ENCODE peak calls at places on chromosomes 6 and 20, in six cellular contexts. R is cardiac muscle cell, Z is mammary epithelial cell, U is neural crest cell, C is body of pancreas, T is breast epithelium. F is an unnamed sample.
A peak's percentile ranks its signal among the peaks of the same experiment; 100 is the strongest.

GRCh38 chr20:32672982-32673727 is 586 bp downstream of the C20orf203 start:
- DNase-seq in R (no peak), Z (no peak), U (no peak), C (no peak), T (no peak), F (peak; percentile 69)

GRCh38 chr20:39152742-39153141 is 190.6 kb downstream of the DHX35 start:
- DNase-seq in R (no peak), Z (no peak), U (no peak), C (no peak), T (no peak), F (no peak)

GRCh38 chr6:42532038-42532669 is 31.7 kb upstream of the UBR2 start:
- DNase-seq in R (peak; percentile 80), Z (peak; percentile 40), U (no peak), C (peak; percentile 17), T (no peak), F (no peak)

GRCh38 chr20:32896521-32897280 is 38.0 kb downstream of the EFCAB8 start:
- DNase-seq in R (no peak), Z (no peak), U (no peak), C (no peak), T (no peak), F (no peak)

GRCh38 chr6:94272327-94272726 is 853.0 kb upstream of the EPHA7 start:
- DNase-seq in R (no peak), Z (no peak), U (no peak), C (no peak), T (no peak), F (no peak)

GRCh38 chr20:38147166-38147565 is 17.9 kb downstream of the TGM2 start:
- DNase-seq in R (no peak), Z (no peak), U (no peak), C (no peak), T (no peak), F (no peak)

GRCh38 chr6:38933426-38933825 is 115.2 kb upstream of the GLP1R start:
- DNase-seq in R (peak; percentile 21), Z (peak; percentile 32), U (no peak), C (no peak), T (no peak), F (no peak)

GRCh38 chr6:38034269-38034914 is 214.9 kb downstream of the ZFAND3 start:
- DNase-seq in R (peak; percentile 73), Z (no peak), U (no peak), C (no peak), T (no peak), F (no peak)

GRCh38 chr6:133682506-133683290 is 206.2 kb upstream of the TCF21 start:
- DNase-seq in R (no peak), Z (no peak), U (no peak), C (no peak), T (no peak), F (no peak)

GRCh38 chr6:7910298-7910653 is 312 bp downstream of the TXNDC5 start:
- DNase-seq in R (no peak), Z (no peak), U (peak; percentile 5), C (no peak), T (no peak), F (no peak)

GRCh38 chr6:1831030-1831429 is 221.3 kb downstream of the FOXC1 start:
- DNase-seq in R (no peak), Z (no peak), U (no peak), C (no peak), T (no peak), F (no peak)

GRCh38 chr6:52550014-52550575 is 26.8 kb downstream of the TRAM2 start:
- DNase-seq in R (peak; percentile 40), Z (no peak), U (no peak), C (no peak), T (no peak), F (no peak)

GRCh38 chr20:4813839-4814695 is 92.4 kb downstream of the PRND start:
- DNase-seq in R (no peak), Z (no peak), U (no peak), C (no peak), T (no peak), F (no peak)

GRCh38 chr6:5517781-5518180 is 256.5 kb downstream of the FARS2 start:
- DNase-seq in R (no peak), Z (no peak), U (no peak), C (no peak), T (no peak), F (no peak)

GRCh38 chr20:35504751-35505150 is 24.7 kb downstream of the C20orf173 start:
- DNase-seq in R (no peak), Z (no peak), U (no peak), C (no peak), T (no peak), F (no peak)

GRCh38 chr20:38997622-38998021 is 35.5 kb downstream of the DHX35 start:
- DNase-seq in R (no peak), Z (no peak), U (no peak), C (no peak), T (no peak), F (no peak)

GRCh38 chr6:36912583-36912982 is 26.8 kb downstream of the C6orf89 start:
- DNase-seq in R (peak; percentile 72), Z (peak; percentile 98), U (no peak), C (no peak), T (no peak), F (no peak)

GRCh38 chr6:14129572-14129971 is 12.0 kb downstream of the CD83 start:
- DNase-seq in R (peak; percentile 85), Z (peak; percentile 48), U (peak; percentile 30), C (peak; percentile 26), T (no peak), F (peak; percentile 53)
- TF ChIP-seq CTCF in R (peak; percentile 77), Z (peak; percentile 38), U (peak; percentile 70), C (peak; percentile 49), T (peak; percentile 28), F (no peak)

DNA sequence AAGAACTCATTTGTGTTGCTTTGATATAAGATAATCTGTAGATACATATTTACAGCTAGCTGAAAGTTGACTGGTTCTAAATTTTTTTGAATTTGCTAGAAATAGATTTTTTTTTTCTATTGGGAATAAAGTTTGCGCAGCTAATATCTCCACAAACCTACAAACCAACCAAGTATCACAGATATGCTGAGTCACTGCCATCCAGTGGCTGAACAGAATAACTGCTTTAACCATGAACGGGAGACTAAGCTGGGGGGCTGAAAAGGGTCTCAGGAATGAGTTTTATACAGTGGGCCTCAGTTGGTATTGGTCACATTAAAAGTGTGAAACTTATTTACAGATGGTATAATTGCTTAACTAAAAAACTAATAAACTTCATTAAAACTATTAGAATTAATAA is 326.7 kb upstream of the CNR1 start:
- DNase-seq in R (peak; percentile 53), Z (no peak), U (no peak), C (no peak), T (no peak), F (no peak)
- TF ChIP-seq CTCF in R (peak; percentile 52), Z (peak; percentile 18), U (peak; percentile 60), C (no peak), T (no peak), F (peak; percentile 10)

DNA sequence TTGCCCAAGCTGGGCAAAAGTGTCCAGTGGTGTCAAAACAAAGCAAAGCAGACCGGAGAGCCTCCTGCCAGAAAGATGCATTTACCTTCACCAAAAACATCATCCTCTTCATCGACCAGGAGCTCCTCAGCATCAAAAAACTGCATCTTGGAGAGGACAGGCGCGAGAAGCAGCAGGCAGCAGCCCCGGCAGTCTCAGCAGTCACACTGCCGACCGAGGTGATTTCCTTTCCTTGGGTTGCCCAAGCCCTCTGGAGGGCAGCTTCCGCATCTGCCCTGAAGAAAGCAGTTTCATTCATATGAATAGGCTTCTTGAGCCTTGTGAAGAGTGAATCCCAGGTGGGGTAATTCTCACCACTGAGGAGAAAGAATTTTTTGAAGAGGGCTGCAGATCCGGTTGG is at the start of gene RIPOR2:
- DNase-seq in R (no peak), Z (no peak), U (peak; percentile 12), C (no peak), T (no peak), F (peak; percentile 84)
- TF ChIP-seq CTCF in R (peak; percentile 7), Z (no peak), U (no peak), C (no peak), T (no peak), F (no peak)

DNA sequence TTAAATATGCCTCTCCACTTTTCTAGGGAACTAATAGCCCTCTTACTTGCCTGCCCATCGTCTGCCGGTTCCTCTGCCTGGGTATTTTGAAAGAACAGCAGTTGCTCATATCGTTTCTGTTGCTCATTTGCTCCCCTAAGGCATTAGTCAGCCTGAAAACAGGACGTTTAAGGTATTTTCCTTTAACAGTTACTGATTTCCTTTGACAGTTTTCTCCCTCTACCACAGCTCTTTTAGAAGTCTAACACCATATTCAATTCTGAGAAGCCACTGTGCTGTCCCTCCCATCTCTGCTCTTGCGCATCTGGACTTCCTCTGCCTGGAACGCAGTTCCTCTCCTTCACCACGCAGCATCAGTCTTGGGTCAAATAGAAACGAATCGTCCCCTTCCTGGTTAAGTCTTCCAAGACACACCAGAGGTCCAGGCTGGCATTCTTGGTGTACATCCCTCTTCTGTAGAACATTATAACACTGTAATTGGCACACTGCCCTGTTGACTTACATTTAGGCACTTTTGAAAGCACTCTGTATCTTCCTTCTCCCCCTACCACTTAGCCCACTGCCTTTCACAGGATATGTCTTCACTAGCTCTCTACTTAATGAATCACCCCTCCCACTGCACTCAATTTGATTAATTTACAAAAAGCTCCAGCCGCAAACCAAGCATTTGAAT is 141.0 kb upstream of the CARMIL1 start:
- DNase-seq in R (peak; percentile 90), Z (peak; percentile 68), U (no peak), C (no peak), T (peak; percentile 46), F (peak; percentile 74)
- TF ChIP-seq CTCF in R (peak; percentile 41), Z (peak; percentile 25), U (no peak), C (no peak), T (peak; percentile 31), F (peak; percentile 13)

GRCh38 chr6:90860822-90861601 is 274.1 kb upstream of the MAP3K7 start:
- DNase-seq in R (peak; percentile 12), Z (no peak), U (no peak), C (no peak), T (no peak), F (no peak)
- TF ChIP-seq CTCF in R (no peak), Z (peak; percentile 3), U (peak; percentile 25), C (peak; percentile 20), T (no peak), F (no peak)

GRCh38 chr20:19828233-19828632 is 70.2 kb downstream of the RIN2 start:
- DNase-seq in R (no peak), Z (peak; percentile 78), U (no peak), C (no peak), T (no peak), F (no peak)
- TF ChIP-seq CTCF in R (peak; percentile 29), Z (peak; percentile 40), U (no peak), C (no peak), T (no peak), F (no peak)

F was measured in upper lobe of left lung.